ENCODE peak calls at places on chromosomes 6 and 20, in ten cellular contexts. X, V, I, A, D, F, P, E, Z and J are unnamed samples.

GRCh38 chr20:54726687-54727086 is 251.3 kb downstream of the DOK5 start:
- DNase-seq in Z (no peak), P (no peak), X (no peak), V (no peak), E (no peak), A (no peak), D (no peak), F (no peak), I (no peak), J (no peak)

GRCh38 chr6:12150812-12151432 is 138.8 kb downstream of the HIVEP1 start:
- DNase-seq in Z (no peak), F (no peak), D (no peak), A (no peak), E (peak; percentile 70), V (peak; percentile 40), X (no peak), P (peak; percentile 25), I (peak; percentile 56), J (peak; percentile 19)

GRCh38 chr6:87700729-87701675 is 1.0 kb downstream of the AKIRIN2 start:
- DNase-seq in Z (peak; percentile 70), E (peak; percentile 51), P (peak; percentile 82), F (peak; percentile 70), D (no peak), X (peak; percentile 29), I (peak; percentile 35), A (peak; percentile 2), V (no peak), J (no peak)

GRCh38 chr6:110874880-110875547 is 429 bp downstream of the AMD1 start:
- DNase-seq in P (peak; percentile 68), A (peak; percentile 24), V (peak; percentile 71), I (peak; percentile 45), D (no peak), F (peak; percentile 70), X (peak; percentile 49), Z (peak; percentile 38), E (no peak), J (no peak)

GRCh38 chr6:56714982-56715456 is 72.3 kb upstream of the DST start:
- DNase-seq in E (no peak), A (no peak), I (no peak), D (no peak), V (no peak), X (no peak), Z (peak; percentile 73), F (no peak), P (peak; percentile 87), J (peak; percentile 29)

GRCh38 chr6:136989591-136990578 is 54.9 kb downstream of the IL20RA start:
- DNase-seq in Z (no peak), P (peak; percentile 28), X (no peak), F (no peak), D (peak; percentile 20), I (peak; percentile 24), V (no peak), A (no peak), E (no peak), J (no peak)

GRCh38 chr6:152290693-152291092 is 346.5 kb downstream of the SYNE1 start:
- DNase-seq in D (no peak), A (no peak), X (no peak), V (no peak), P (no peak), F (no peak), Z (no peak), I (no peak), E (no peak), J (no peak)

GRCh38 chr6:28658475-28659249 is 133.0 kb downstream of the GPX5 start:
- DNase-seq in D (no peak), X (no peak), I (peak; percentile 7), P (peak; percentile 28), V (no peak), E (peak; percentile 15), A (no peak), F (no peak), Z (no peak), J (no peak)

GRCh38 chr20:2814587-2815051 is at the start of gene C20orf141:
- DNase-seq in E (no peak), I (no peak), V (no peak), A (no peak), X (no peak), F (no peak), Z (peak; percentile 93), D (no peak), P (peak; percentile 99), J (peak; percentile 87)

GRCh38 chr6:105714846-105715245 is 312.0 kb upstream of the PREP start:
- DNase-seq in V (no peak), E (no peak), F (no peak), A (no peak), X (no peak), Z (no peak), D (no peak), I (no peak), P (no peak), J (no peak)

GRCh38 chr20:62122659-62123449 is 579 bp downstream of the LSM14B start:
- DNase-seq in Z (peak; percentile 52), E (no peak), I (no peak), X (peak; percentile 58), V (peak; percentile 66), D (no peak), P (peak; percentile 69), A (peak; percentile 24), F (peak; percentile 71), J (peak; percentile 74)

GRCh38 chr6:56292505-56293181 is 45.3 kb upstream of the COL21A1 start:
- DNase-seq in Z (peak; percentile 60), I (peak; percentile 44), X (peak; percentile 0), F (no peak), A (no peak), V (no peak), E (peak; percentile 63), P (peak; percentile 77), D (peak; percentile 0), J (peak; percentile 16)

GRCh38 chr6:6793388-6794250 is 205.1 kb downstream of the LY86 start:
- DNase-seq in Z (no peak), V (no peak), X (no peak), P (no peak), F (no peak), D (no peak), E (peak; percentile 55), A (no peak), I (no peak), J (no peak)

GRCh38 chr20:37341632-37342031 is 4.3 kb upstream of the SRC start:
- DNase-seq in E (no peak), D (no peak), F (no peak), X (no peak), P (no peak), V (no peak), I (no peak), Z (no peak), A (no peak), J (no peak)

GRCh38 chr6:26311385-26312095 is 53.5 kb upstream of the BTN3A2 start:
- DNase-seq in F (no peak), P (peak; percentile 62), E (peak; percentile 84), X (peak; percentile 48), A (no peak), D (no peak), V (peak; percentile 57), I (no peak), Z (no peak), J (no peak)

GRCh38 chr6:81304486-81304885 is 448.0 kb downstream of the TENT5A start:
- DNase-seq in P (peak; percentile 48), D (no peak), E (no peak), I (no peak), V (no peak), A (no peak), X (no peak), F (no peak), Z (no peak), J (no peak)

GRCh38 chr6:38113810-38114577 is 294.5 kb downstream of the ZFAND3 start:
- DNase-seq in D (no peak), I (no peak), X (no peak), Z (no peak), V (no peak), A (no peak), P (no peak), E (no peak), F (no peak), J (no peak)

GRCh38 chr6:155247618-155248017 is 16.2 kb upstream of the CLDN20 start:
- DNase-seq in F (no peak), A (no peak), V (no peak), D (no peak), X (no peak), E (no peak), I (no peak), Z (peak; percentile 84), P (peak; percentile 2), J (no peak)

GRCh38 chr20:380763-381580 is 412 bp downstream of the TRIB3 start:
- DNase-seq in D (no peak), I (peak; percentile 64), V (peak; percentile 70), P (peak; percentile 79), A (peak; percentile 30), F (peak; percentile 65), Z (peak; percentile 78), E (no peak), X (no peak), J (no peak)

GRCh38 chr6:122610690-122611455 is 668 bp downstream of the PKIB start:
- DNase-seq in Z (peak; percentile 29), E (peak; percentile 19), F (peak; percentile 65), P (peak; percentile 29), D (no peak), V (peak; percentile 19), A (no peak), X (no peak), I (peak; percentile 10), J (peak; percentile 36)

GRCh38 chr20:23257848-23258746 is 92.5 kb upstream of the NXT1 start:
- DNase-seq in Z (peak; percentile 62), E (no peak), P (peak; percentile 91), I (no peak), F (no peak), X (no peak), D (no peak), A (no peak), V (no peak), J (peak; percentile 44)

GRCh38 chr6:133099573-133099972 is 141.6 kb upstream of the EYA4 start:
- DNase-seq in F (no peak), X (no peak), D (no peak), I (no peak), Z (peak; percentile 26), P (peak; percentile 70), E (no peak), V (no peak), A (no peak), J (no peak)

GRCh38 chr6:14382381-14383236 is 265.0 kb downstream of the CD83 start:
- DNase-seq in E (no peak), A (no peak), X (no peak), V (no peak), F (no peak), I (no peak), P (no peak), Z (no peak), D (no peak), J (no peak)

GRCh38 chr6:22643780-22644179 is 74.4 kb downstream of the HDGFL1 start:
- DNase-seq in I (no peak), P (no peak), A (no peak), E (no peak), V (no peak), X (no peak), F (no peak), D (no peak), Z (no peak), J (no peak)